ENCODE peak calls at places on chromosomes 7 and 10, in nine cellular contexts. K, W, H, F, D, O, J, E and U are unnamed samples.

GRCh38 chr7:76064208-76064970 is 16.5 kb downstream of the MDH2 start:
- DNase-seq in W (no peak), F (no peak), J (no peak), D (no peak), O (no peak), E (no peak), H (no peak), K (no peak), U (no peak)

GRCh38 chr7:2787251-2787968 is 56.7 kb downstream of the GNA12 start:
- DNase-seq in W (no peak), J (no peak), E (no peak), D (no peak), H (no peak), F (no peak), K (no peak), O (no peak), U (no peak)

GRCh38 chr7:50660040-50660829 is 95.0 kb upstream of the DDC start:
- DNase-seq in F (peak; percentile 82), D (no peak), O (no peak), H (peak; percentile 86), E (no peak), K (peak; percentile 44), J (no peak), W (no peak), U (no peak)

GRCh38 chr7:114784177-114784576 is 137.7 kb upstream of the MDFIC start:
- DNase-seq in E (no peak), F (no peak), J (no peak), O (no peak), H (no peak), D (no peak), W (no peak), K (no peak), U (no peak)

GRCh38 chr10:112842832-112843360 is 107.2 kb upstream of the TCF7L2 start:
- DNase-seq in J (peak; percentile 56), K (no peak), O (no peak), D (no peak), E (no peak), H (no peak), F (no peak), W (no peak), U (no peak)

GRCh38 chr10:96688789-96689188 is 31.5 kb downstream of the PIK3AP1 start:
- DNase-seq in F (no peak), D (no peak), E (no peak), H (no peak), O (no peak), W (no peak), J (peak; percentile 51), K (no peak), U (no peak)

GRCh38 chr10:59240581-59241183 is 64.2 kb downstream of the PHYHIPL start:
- DNase-seq in H (peak; percentile 1), K (no peak), J (peak; percentile 42), D (peak; percentile 27), O (no peak), F (no peak), W (no peak), E (no peak), U (no peak)

GRCh38 chr7:98683514-98683913 is 66.4 kb downstream of the NPTX2 start:
- DNase-seq in H (no peak), J (no peak), O (no peak), E (no peak), F (no peak), D (no peak), W (no peak), K (no peak), U (no peak)

GRCh38 chr10:132199854-132200311 is 13.1 kb downstream of the DPYSL4 start:
- DNase-seq in F (no peak), D (no peak), W (no peak), E (no peak), H (no peak), O (no peak), J (no peak), K (no peak), U (no peak)

GRCh38 chr10:21092683-21093524 is 195.8 kb upstream of the NEBL start:
- DNase-seq in J (no peak), D (no peak), H (no peak), O (no peak), F (no peak), W (no peak), E (no peak), K (no peak), U (no peak)
- TF ChIP-seq POLR2AphosphoS5 in J (no peak), D (no peak), H (no peak), O (no peak), F (no peak), W (no peak), E (no peak), K (no peak), U (no peak)

GRCh38 chr7:42221304-42221703 is 15.7 kb downstream of the GLI3 start:
- DNase-seq in J (no peak), W (no peak), D (no peak), K (no peak), F (no peak), H (no peak), O (no peak), E (no peak), U (no peak)
- TF ChIP-seq POLR2AphosphoS5 in J (no peak), W (no peak), D (no peak), K (no peak), F (no peak), H (no peak), O (no peak), E (no peak), U (no peak)

GRCh38 chr7:87598234-87599009 is 2.3 kb downstream of the ABCB1 start:
- DNase-seq in H (no peak), O (no peak), J (no peak), F (no peak), D (no peak), E (no peak), W (no peak), K (no peak), U (no peak)

GRCh38 chr7:87599336-87599735 is 1.3 kb downstream of the ABCB1 start:
- DNase-seq in F (no peak), D (no peak), K (peak; percentile 53), J (peak; percentile 33), H (peak; percentile 59), W (peak; percentile 28), O (no peak), E (no peak), U (no peak)

GRCh38 chr7:87596696-87597095 is 4.0 kb downstream of the ABCB1 start:
- DNase-seq in J (no peak), W (no peak), D (no peak), H (no peak), E (no peak), O (no peak), K (no peak), F (no peak), U (no peak)

GRCh38 chr7:87604264-87604663 is 3.6 kb upstream of the ABCB1 start:
- DNase-seq in F (no peak), E (no peak), J (no peak), O (no peak), K (no peak), W (no peak), D (no peak), H (no peak), U (no peak)

GRCh38 chr7:87600130-87601124 is at the start of gene ABCB1:
- DNase-seq in K (peak; percentile 75), W (peak; percentile 28), D (peak; percentile 19), H (no peak), F (no peak), J (peak; percentile 7), O (peak; percentile 55), E (peak; percentile 70), U (no peak)
- TF ChIP-seq POLR2AphosphoS5 in K (peak; percentile 59), W (no peak), D (peak; percentile 46), H (no peak), F (no peak), J (no peak), O (no peak), E (no peak), U (no peak)

GRCh38 chr7:140534743-140535142 is 55.4 kb upstream of the MKRN1 start:
- DNase-seq in H (no peak), E (peak; percentile 71), J (no peak), W (no peak), D (no peak), O (no peak), K (no peak), F (no peak), U (no peak)
- TF ChIP-seq POLR2AphosphoS5 in H (no peak), E (no peak), J (no peak), W (no peak), D (no peak), O (no peak), K (no peak), F (no peak), U (no peak)

DNA sequence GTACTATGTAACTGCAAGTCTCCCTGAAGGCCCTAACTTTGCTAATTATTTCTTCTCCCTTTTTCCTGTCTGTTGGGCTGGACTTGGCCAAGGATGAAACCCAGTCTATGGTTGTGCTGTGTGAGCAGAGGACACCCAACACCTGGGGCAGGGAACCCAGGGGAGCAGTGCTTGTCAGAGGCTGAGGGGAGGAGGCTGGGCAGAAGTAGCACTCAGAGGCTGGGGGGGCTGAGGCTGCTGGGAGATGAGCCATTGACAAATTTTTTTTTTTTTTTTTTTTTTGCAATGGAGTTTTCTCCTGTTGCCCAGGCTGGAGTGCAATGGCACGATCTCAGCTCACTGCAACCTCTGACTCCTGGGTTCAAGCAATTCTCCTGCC is 28.5 kb downstream of the TRIM8 start:
- DNase-seq in E (no peak), K (no peak), F (no peak), W (no peak), J (no peak), O (no peak), H (no peak), D (no peak), U (no peak)
- TF ChIP-seq POLR2AphosphoS5 in E (no peak), K (no peak), F (no peak), W (no peak), J (no peak), O (no peak), H (no peak), D (no peak), U (no peak)

DNA sequence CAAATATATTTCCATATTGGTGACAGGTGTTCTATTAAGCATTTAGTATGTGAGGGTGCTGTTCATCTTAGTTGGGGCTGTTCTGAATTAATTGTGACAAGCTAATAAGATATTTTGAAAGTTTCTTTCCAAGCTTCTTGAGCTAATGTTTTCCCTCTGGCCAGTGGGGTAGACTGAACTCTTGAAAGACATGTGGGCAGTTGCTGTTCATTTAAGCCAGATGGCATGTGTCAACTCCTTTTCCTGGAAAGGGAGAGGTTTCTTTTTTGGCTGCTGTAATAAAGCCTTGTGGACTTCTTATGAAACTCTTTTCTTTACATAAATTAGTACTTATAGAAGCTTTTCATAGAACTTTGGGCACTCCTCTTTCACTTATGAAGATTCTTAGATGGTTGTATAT is 21.7 kb downstream of the RAB18 start:
- DNase-seq in E (no peak), H (no peak), O (no peak), W (no peak), K (no peak), F (no peak), J (peak; percentile 50), D (no peak), U (no peak)
- TF ChIP-seq POLR2AphosphoS5 in E (no peak), H (no peak), O (no peak), W (no peak), K (no peak), F (peak; percentile 18), J (no peak), D (no peak), U (no peak)